ENCODE peak calls at places on chromosome 1, in four cellular contexts. C, K, U and G are unnamed samples. For H3K4me1, the result is how much of the 10 kb centered on the place peaks cover.

GRCh38 chr1:30383131-30383793 is 340.1 kb downstream of the MATN1 start:
- DNase-seq in C (no peak), K (no peak), U (no peak), G (no peak)

GRCh38 chr1:25537148-25537831 is 6.1 kb upstream of the LDLRAP1 start:
- DNase-seq in C (no peak), K (no peak), U (no peak), G (no peak)

GRCh38 chr1:28136636-28137613 is 39.6 kb downstream of the PTAFR start:
- DNase-seq in C (no peak), K (no peak), U (no peak), G (peak)

GRCh38 chr1:39988618-39989343 is 33.8 kb downstream of the MFSD2A start:
- DNase-seq in C (no peak), K (no peak), U (no peak), G (peak)

GRCh38 chr1:42152119-42152518 is 1.1 kb upstream of the GUCA2B start:
- DNase-seq in C (no peak), K (no peak), U (no peak), G (no peak)

GRCh38 chr1:25958475-25958874 is 39.4 kb downstream of the PAFAH2 start:
- DNase-seq in C (no peak), K (no peak), U (no peak), G (peak)

GRCh38 chr1:151661728-151662127 is 49.9 kb downstream of the SNX27 start:
- DNase-seq in C (no peak), K (no peak), U (no peak), G (no peak)

GRCh38 chr1:151612506-151613274 is 840 bp downstream of the SNX27 start:
- DNase-seq in C (peak), K (no peak), U (no peak), G (peak)

GRCh38 chr1:1059494-1060280 is 14.4 kb downstream of the RNF223 start:
- DNase-seq in C (peak), K (peak), U (peak), G (peak)

GRCh38 chr1:1060281-1061000 is 13.7 kb downstream of the RNF223 start:
- DNase-seq in C (no peak), K (no peak), U (no peak), G (no peak)

GRCh38 chr1:1061682-1062363 is 12.3 kb downstream of the RNF223 start:
- DNase-seq in C (no peak), K (no peak), U (no peak), G (no peak)

GRCh38 chr1:1058088-1058905 is 15.8 kb downstream of the RNF223 start:
- DNase-seq in C (no peak), K (no peak), U (no peak), G (no peak)

GRCh38 chr1:1058921-1059493 is 15.1 kb downstream of the RNF223 start:
- DNase-seq in C (no peak), K (peak), U (no peak), G (peak)
- H3K27ac ChIP-seq in C (no peak), K (no peak), U (no peak), G (no peak)

DNA sequence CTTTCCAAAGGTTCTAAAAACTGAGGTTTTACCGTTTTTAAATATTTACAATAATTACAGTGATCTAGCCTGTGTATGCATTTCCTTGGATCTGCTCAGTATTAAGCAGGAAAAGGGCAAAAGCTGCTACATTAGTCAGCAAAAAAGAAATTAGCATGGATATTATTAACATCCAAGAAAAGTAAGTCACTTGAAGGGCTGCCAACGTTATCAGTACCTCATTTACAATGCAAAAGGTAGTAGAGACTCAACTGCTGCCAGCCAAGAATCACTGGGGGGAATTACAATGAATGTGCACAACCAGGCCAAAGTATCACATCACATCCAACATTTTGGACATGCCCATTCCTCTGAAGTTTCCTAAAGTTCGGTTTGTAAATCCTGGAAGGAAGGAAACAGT is 1.9 kb downstream of the CNN3 start:
- DNase-seq in C (no peak), K (no peak), U (no peak), G (no peak)
- H3K4me1 ChIP-seq in C (under half), K (under half), U (under half), G (under half)

GRCh38 chr1:193649587-193649986 is 463.2 kb upstream of the B3GALT2 start:
- DNase-seq in C (no peak), K (no peak), U (no peak), G (no peak)
- H2BK12ac ChIP-seq in C (no peak), K (no peak), U (no peak), G (no peak)

DNA sequence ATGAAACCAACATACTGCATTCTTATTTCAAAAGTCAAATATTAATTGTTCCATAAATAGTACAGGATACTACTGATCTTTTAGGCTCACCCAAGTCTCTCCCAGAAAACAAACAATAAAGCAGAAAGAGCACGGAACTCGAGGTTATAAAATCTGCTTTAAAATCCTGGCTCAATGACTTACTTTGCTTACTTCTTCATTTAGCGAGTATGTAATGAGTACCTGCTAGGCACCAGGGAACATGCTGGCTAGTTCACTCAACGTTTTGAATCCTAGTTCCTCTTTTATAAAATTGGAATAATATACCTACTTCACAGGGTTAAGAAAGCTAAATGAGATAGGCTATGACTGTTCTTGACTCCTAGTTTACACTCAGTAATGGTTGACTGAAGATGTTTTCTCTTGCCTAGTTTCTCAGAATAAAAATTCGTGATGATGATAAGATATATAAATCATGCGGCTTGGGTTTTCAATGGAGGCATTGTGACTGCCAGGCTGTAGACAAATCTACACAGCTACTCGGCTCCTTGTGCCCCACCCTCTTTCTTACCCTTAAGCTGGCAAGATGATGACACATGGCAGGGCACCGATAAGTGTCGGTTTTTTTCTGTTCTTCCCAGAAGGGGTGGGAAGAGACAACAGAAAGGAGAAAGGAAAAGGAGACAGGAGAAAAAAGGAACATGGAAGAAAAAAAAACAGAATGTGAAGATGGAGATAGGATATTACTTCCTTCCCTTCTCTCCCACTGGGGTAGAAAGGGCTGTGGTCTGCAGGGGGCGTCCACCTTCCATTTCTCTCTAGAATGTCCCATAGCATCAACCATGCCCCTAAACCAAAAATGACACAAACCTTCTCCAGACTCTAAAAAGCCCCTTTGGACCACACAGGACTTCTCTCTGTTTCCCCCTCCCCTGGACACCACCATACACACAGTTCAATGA is 507.1 kb downstream of the SMYD3 start:
- DNase-seq in C (no peak), K (no peak), U (no peak), G (no peak)
- H3K27ac ChIP-seq in C (no peak), K (no peak), U (no peak), G (no peak)

DNA sequence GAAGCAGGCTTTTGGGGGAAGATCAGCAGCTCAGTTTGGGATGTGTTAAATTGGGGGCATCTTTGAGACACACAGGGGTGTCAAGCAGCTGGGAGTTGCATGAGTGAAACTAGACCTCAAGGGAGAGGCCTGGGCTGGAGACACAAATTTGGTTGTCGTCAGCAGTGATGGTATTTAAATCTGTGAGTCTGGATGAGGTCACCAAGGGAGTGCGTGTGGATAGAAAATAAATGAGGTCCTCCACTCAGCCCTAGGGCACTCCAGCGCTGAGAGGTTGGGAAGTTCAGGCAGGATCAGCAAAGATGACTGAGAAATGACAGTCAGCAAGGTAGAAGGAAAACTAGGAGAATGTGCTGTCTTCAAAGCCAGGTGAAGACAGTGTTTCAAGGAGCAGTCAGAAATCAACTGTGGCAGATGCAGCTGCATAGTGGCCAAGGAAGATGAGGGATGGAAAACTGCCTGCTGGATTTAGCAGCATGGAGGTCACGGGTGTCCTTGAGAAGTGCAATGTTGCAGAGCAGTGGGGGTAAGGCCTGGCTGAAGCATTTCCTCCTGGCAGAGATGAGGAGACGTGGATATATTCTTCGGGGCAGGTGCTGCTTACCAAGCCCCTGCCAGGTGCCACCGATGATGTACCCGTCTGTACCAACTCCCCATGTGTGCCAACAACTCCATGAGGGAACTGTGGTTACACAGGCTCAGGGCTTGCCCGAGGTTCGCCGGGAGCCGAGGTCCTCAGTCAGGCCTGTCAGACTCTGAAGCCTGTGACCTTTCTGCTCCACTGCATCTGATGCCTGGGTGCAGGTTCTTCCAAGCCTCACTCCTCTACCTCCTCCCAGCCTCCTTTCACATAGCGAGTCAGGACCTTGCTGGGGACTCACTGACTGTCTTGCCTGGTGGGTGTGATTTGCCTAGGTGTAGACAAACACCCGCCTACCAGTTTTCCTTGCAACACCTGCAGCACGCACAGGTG is 11.3 kb downstream of the MAP7D1 start:
- DNase-seq in C (no peak), K (no peak), U (no peak), G (peak)
- H3K4me1 ChIP-seq in C (under half), K (under half), U (under half), G (under half)

GRCh38 chr1:59236949-59237545 is 59.8 kb upstream of the FGGY start:
- DNase-seq in C (no peak), K (no peak), U (no peak), G (no peak)
- H2BK12ac ChIP-seq in C (no peak), K (no peak), U (no peak), G (no peak)

GRCh38 chr1:2258122-2258812 is 30.1 kb downstream of the SKI start:
- DNase-seq in C (no peak), K (no peak), U (no peak), G (no peak)

GRCh38 chr1:2260917-2261316 is 32.8 kb downstream of the SKI start:
- DNase-seq in C (no peak), K (no peak), U (no peak), G (no peak)

GRCh38 chr1:2257245-2257627 is 29.1 kb downstream of the SKI start:
- DNase-seq in C (peak), K (no peak), U (no peak), G (no peak)

GRCh38 chr1:2259668-2260392 is 31.7 kb downstream of the SKI start:
- DNase-seq in C (no peak), K (no peak), U (no peak), G (no peak)

GRCh38 chr1:2258996-2259395 is 30.9 kb downstream of the SKI start:
- DNase-seq in C (no peak), K (no peak), U (no peak), G (no peak)
- H3K27ac ChIP-seq in C (no peak), K (no peak), U (no peak), G (no peak)

GRCh38 chr1:235864965-235865525 is 1.7 kb downstream of the LYST start:
- DNase-seq in C (no peak), K (no peak), U (no peak), G (peak)
- H3K4me1 ChIP-seq in C (under half), K (under half), U (under half), G (under half)